ENCODE peak calls at places on chromosomes 11 and 22, in ten cellular contexts. One of them, this sample, is unnamed.

GRCh38 chr22:29470159-29470855 is 9.7 kb upstream of the NEFH start:
- DNase-seq in naive thymus-derived CD4-positive, alpha-beta T cell: peak; percentile 47
- DNase-seq in breast epithelium: peak; percentile 45
- DNase-seq in aorta: peak; percentile 88
- DNase-seq in neuronal stem cell: peak; percentile 84
- DNase-seq in body of pancreas: peak; percentile 63
- DNase-seq in HepG2: peak; percentile 26
- DNase-seq in CD4-positive, CD25-positive, alpha-beta regulatory T cell: peak; percentile 38
- DNase-seq in right lobe of liver: no peak
- DNase-seq in GM23338: peak; percentile 94
- DNase-seq in this sample: peak; percentile 98

GRCh38 chr11:33214187-33214586 is 43.0 kb upstream of the HIPK3 start:
- DNase-seq in neuronal stem cell: no peak
- DNase-seq in HepG2: no peak
- DNase-seq in CD4-positive, CD25-positive, alpha-beta regulatory T cell: no peak
- DNase-seq in breast epithelium: no peak
- DNase-seq in aorta: no peak
- DNase-seq in naive thymus-derived CD4-positive, alpha-beta T cell: no peak
- DNase-seq in right lobe of liver: no peak
- DNase-seq in GM23338: no peak
- DNase-seq in body of pancreas: no peak
- DNase-seq in this sample: no peak

GRCh38 chr11:83044958-83045712 is 26.6 kb downstream of the RAB30 start:
- DNase-seq in neuronal stem cell: no peak
- DNase-seq in GM23338: peak; percentile 25
- DNase-seq in HepG2: no peak
- DNase-seq in breast epithelium: no peak
- DNase-seq in right lobe of liver: no peak
- DNase-seq in aorta: no peak
- DNase-seq in CD4-positive, CD25-positive, alpha-beta regulatory T cell: no peak
- DNase-seq in body of pancreas: no peak
- DNase-seq in naive thymus-derived CD4-positive, alpha-beta T cell: no peak
- DNase-seq in this sample: no peak

GRCh38 chr22:22064580-22064979 is 82.0 kb upstream of the TOP3B start:
- DNase-seq in HepG2: no peak
- DNase-seq in aorta: no peak
- DNase-seq in body of pancreas: no peak
- DNase-seq in breast epithelium: no peak
- DNase-seq in neuronal stem cell: no peak
- DNase-seq in CD4-positive, CD25-positive, alpha-beta regulatory T cell: no peak
- DNase-seq in right lobe of liver: no peak
- DNase-seq in GM23338: no peak
- DNase-seq in naive thymus-derived CD4-positive, alpha-beta T cell: no peak
- DNase-seq in this sample: no peak

GRCh38 chr11:76832365-76832764 is 28.4 kb upstream of the ACER3 start:
- DNase-seq in naive thymus-derived CD4-positive, alpha-beta T cell: no peak
- DNase-seq in neuronal stem cell: no peak
- DNase-seq in GM23338: no peak
- DNase-seq in HepG2: no peak
- DNase-seq in body of pancreas: no peak
- DNase-seq in CD4-positive, CD25-positive, alpha-beta regulatory T cell: no peak
- DNase-seq in breast epithelium: no peak
- DNase-seq in right lobe of liver: no peak
- DNase-seq in aorta: no peak
- DNase-seq in this sample: no peak

GRCh38 chr11:11969380-11970215 is 38.8 kb downstream of the DKK3 start:
- DNase-seq in aorta: no peak
- DNase-seq in breast epithelium: no peak
- DNase-seq in right lobe of liver: no peak
- DNase-seq in HepG2: no peak
- DNase-seq in GM23338: no peak
- DNase-seq in body of pancreas: no peak
- DNase-seq in naive thymus-derived CD4-positive, alpha-beta T cell: no peak
- DNase-seq in CD4-positive, CD25-positive, alpha-beta regulatory T cell: no peak
- DNase-seq in neuronal stem cell: no peak
- DNase-seq in this sample: no peak

GRCh38 chr11:104352036-104352435 is 188.1 kb upstream of the PDGFD start:
- DNase-seq in aorta: no peak
- DNase-seq in HepG2: no peak
- DNase-seq in body of pancreas: no peak
- DNase-seq in neuronal stem cell: no peak
- DNase-seq in GM23338: no peak
- DNase-seq in breast epithelium: no peak
- DNase-seq in naive thymus-derived CD4-positive, alpha-beta T cell: no peak
- DNase-seq in right lobe of liver: no peak
- DNase-seq in CD4-positive, CD25-positive, alpha-beta regulatory T cell: no peak
- DNase-seq in this sample: no peak

GRCh38 chr22:38564669-38565068 is 5.3 kb downstream of the DMC1 start:
- DNase-seq in breast epithelium: no peak
- DNase-seq in body of pancreas: no peak
- DNase-seq in GM23338: no peak
- DNase-seq in aorta: no peak
- DNase-seq in HepG2: no peak
- DNase-seq in naive thymus-derived CD4-positive, alpha-beta T cell: no peak
- DNase-seq in neuronal stem cell: no peak
- DNase-seq in right lobe of liver: no peak
- DNase-seq in CD4-positive, CD25-positive, alpha-beta regulatory T cell: no peak
- DNase-seq in this sample: no peak

GRCh38 chr22:17917490-17917983 is 106.8 kb downstream of the MICAL3 start:
- DNase-seq in neuronal stem cell: no peak
- DNase-seq in HepG2: no peak
- DNase-seq in breast epithelium: no peak
- DNase-seq in GM23338: no peak
- DNase-seq in CD4-positive, CD25-positive, alpha-beta regulatory T cell: no peak
- DNase-seq in naive thymus-derived CD4-positive, alpha-beta T cell: no peak
- DNase-seq in aorta: no peak
- DNase-seq in right lobe of liver: no peak
- DNase-seq in body of pancreas: no peak
- DNase-seq in this sample: no peak

GRCh38 chr22:37752189-37753061 is 55.3 kb upstream of the GCAT start:
- DNase-seq in neuronal stem cell: peak; percentile 30
- DNase-seq in aorta: peak; percentile 96
- DNase-seq in GM23338: no peak
- DNase-seq in right lobe of liver: peak; percentile 90
- DNase-seq in breast epithelium: peak; percentile 89
- DNase-seq in HepG2: peak; percentile 73
- DNase-seq in naive thymus-derived CD4-positive, alpha-beta T cell: no peak
- DNase-seq in CD4-positive, CD25-positive, alpha-beta regulatory T cell: no peak
- DNase-seq in body of pancreas: peak; percentile 86
- DNase-seq in this sample: peak; percentile 73

GRCh38 chr11:31450841-31451240 is 58.6 kb downstream of the IMMP1L start:
- DNase-seq in naive thymus-derived CD4-positive, alpha-beta T cell: no peak
- DNase-seq in body of pancreas: no peak
- DNase-seq in HepG2: peak; percentile 29
- DNase-seq in breast epithelium: no peak
- DNase-seq in neuronal stem cell: no peak
- DNase-seq in aorta: no peak
- DNase-seq in CD4-positive, CD25-positive, alpha-beta regulatory T cell: no peak
- DNase-seq in GM23338: no peak
- DNase-seq in right lobe of liver: no peak
- DNase-seq in this sample: no peak

GRCh38 chr11:93512073-93512475 is 31.1 kb downstream of the SMCO4 start:
- DNase-seq in body of pancreas: no peak
- DNase-seq in HepG2: no peak
- DNase-seq in naive thymus-derived CD4-positive, alpha-beta T cell: no peak
- DNase-seq in breast epithelium: no peak
- DNase-seq in right lobe of liver: no peak
- DNase-seq in aorta: no peak
- DNase-seq in CD4-positive, CD25-positive, alpha-beta regulatory T cell: no peak
- DNase-seq in GM23338: no peak
- DNase-seq in neuronal stem cell: no peak
- DNase-seq in this sample: no peak

GRCh38 chr11:93514712-93515111 is 28.5 kb downstream of the SMCO4 start:
- DNase-seq in right lobe of liver: no peak
- DNase-seq in breast epithelium: no peak
- DNase-seq in body of pancreas: no peak
- DNase-seq in HepG2: no peak
- DNase-seq in GM23338: no peak
- DNase-seq in neuronal stem cell: no peak
- DNase-seq in aorta: no peak
- DNase-seq in naive thymus-derived CD4-positive, alpha-beta T cell: no peak
- DNase-seq in CD4-positive, CD25-positive, alpha-beta regulatory T cell: no peak
- DNase-seq in this sample: no peak

GRCh38 chr11:93512965-93513667 is 30.1 kb downstream of the SMCO4 start:
- DNase-seq in right lobe of liver: no peak
- DNase-seq in naive thymus-derived CD4-positive, alpha-beta T cell: no peak
- DNase-seq in neuronal stem cell: no peak
- DNase-seq in body of pancreas: no peak
- DNase-seq in CD4-positive, CD25-positive, alpha-beta regulatory T cell: no peak
- DNase-seq in breast epithelium: no peak
- DNase-seq in HepG2: no peak
- DNase-seq in GM23338: no peak
- DNase-seq in aorta: no peak
- DNase-seq in this sample: no peak

GRCh38 chr11:93515438-93515837 is 27.8 kb downstream of the SMCO4 start:
- DNase-seq in body of pancreas: no peak
- DNase-seq in breast epithelium: no peak
- DNase-seq in neuronal stem cell: no peak
- DNase-seq in HepG2: no peak
- DNase-seq in GM23338: peak; percentile 26
- DNase-seq in naive thymus-derived CD4-positive, alpha-beta T cell: no peak
- DNase-seq in CD4-positive, CD25-positive, alpha-beta regulatory T cell: no peak
- DNase-seq in aorta: no peak
- DNase-seq in right lobe of liver: no peak
- DNase-seq in this sample: no peak

DNA sequence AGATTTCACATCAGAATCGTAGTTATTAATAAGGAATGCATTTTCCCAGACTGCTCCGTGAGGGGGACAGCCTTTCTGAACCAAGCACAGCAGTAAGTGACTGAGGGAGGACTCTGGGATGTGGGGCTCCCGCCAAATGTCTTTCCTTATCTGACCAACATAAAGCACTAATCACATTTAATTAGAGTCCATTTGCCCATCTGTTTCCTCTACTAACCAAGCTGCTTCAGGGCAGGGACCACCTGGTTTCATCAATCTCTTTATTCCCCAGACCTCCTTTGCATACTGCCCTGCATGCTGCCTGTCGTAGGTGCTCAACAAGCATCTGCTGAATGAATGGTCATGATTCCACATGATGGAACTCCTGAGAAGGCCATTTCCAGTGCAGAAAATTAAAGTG is 29.4 kb downstream of the SMCO4 start:
- DNase-seq in body of pancreas: no peak
- DNase-seq in neuronal stem cell: no peak
- DNase-seq in aorta: no peak
- DNase-seq in right lobe of liver: no peak
- DNase-seq in naive thymus-derived CD4-positive, alpha-beta T cell: no peak
- DNase-seq in HepG2: no peak
- DNase-seq in GM23338: no peak
- DNase-seq in CD4-positive, CD25-positive, alpha-beta regulatory T cell: no peak
- DNase-seq in breast epithelium: no peak
- DNase-seq in this sample: no peak
- H3K36me3 ChIP-seq in body of pancreas: no peaks in the 10 kb centered on the region
- H3K36me3 ChIP-seq in neuronal stem cell: no peaks in the 10 kb centered on the region
- H3K36me3 ChIP-seq in aorta: peaks cover 2% of the 10 kb centered on the region
- H3K36me3 ChIP-seq in right lobe of liver: no peaks in the 10 kb centered on the region
- H3K36me3 ChIP-seq in naive thymus-derived CD4-positive, alpha-beta T cell: no peaks in the 10 kb centered on the region
- H3K36me3 ChIP-seq in HepG2: no peaks in the 10 kb centered on the region
- H3K36me3 ChIP-seq in GM23338: no peaks in the 10 kb centered on the region
- H3K36me3 ChIP-seq in CD4-positive, CD25-positive, alpha-beta regulatory T cell: no peaks in the 10 kb centered on the region
- H3K36me3 ChIP-seq in breast epithelium: no peaks in the 10 kb centered on the region
- H3K36me3 ChIP-seq in this sample: no peaks in the 10 kb centered on the region

DNA sequence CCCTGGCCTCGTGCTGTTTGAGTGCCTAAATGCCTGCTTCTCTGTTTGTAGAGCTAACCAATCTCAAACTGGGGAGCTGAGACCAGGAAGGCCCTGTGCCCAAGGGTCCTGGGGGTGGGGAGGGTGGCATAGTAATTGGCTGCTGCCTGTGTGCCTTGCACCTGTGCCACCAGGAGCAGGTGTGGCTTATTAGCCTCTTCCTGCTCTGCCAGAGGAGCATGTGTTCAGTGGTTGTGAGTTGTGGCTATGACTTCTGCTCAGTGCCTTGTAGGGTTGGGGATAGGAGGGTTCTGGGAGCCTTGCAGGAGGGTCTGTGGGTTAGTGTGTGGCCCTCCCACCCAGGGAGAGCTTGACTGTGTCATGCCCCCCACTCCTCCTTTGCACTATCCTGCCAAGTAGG is 109.2 kb downstream of the ZBTB16 start:
- DNase-seq in right lobe of liver: no peak
- DNase-seq in HepG2: no peak
- DNase-seq in GM23338: no peak
- DNase-seq in naive thymus-derived CD4-positive, alpha-beta T cell: no peak
- DNase-seq in neuronal stem cell: no peak
- DNase-seq in breast epithelium: no peak
- DNase-seq in aorta: no peak
- DNase-seq in body of pancreas: no peak
- DNase-seq in CD4-positive, CD25-positive, alpha-beta regulatory T cell: no peak
- DNase-seq in this sample: no peak
- H3K4me1 ChIP-seq in right lobe of liver: peaks cover 99% of the 10 kb centered on the region
- H3K4me1 ChIP-seq in HepG2: peaks cover 10% of the 10 kb centered on the region
- H3K4me1 ChIP-seq in GM23338: peaks cover 16% of the 10 kb centered on the region
- H3K4me1 ChIP-seq in naive thymus-derived CD4-positive, alpha-beta T cell: peaks cover 99% of the 10 kb centered on the region
- H3K4me1 ChIP-seq in neuronal stem cell: peaks cover 62% of the 10 kb centered on the region
- H3K4me1 ChIP-seq in breast epithelium: peaks cover 59% of the 10 kb centered on the region
- H3K4me1 ChIP-seq in aorta: peaks cover 28% of the 10 kb centered on the region
- H3K4me1 ChIP-seq in body of pancreas: peaks cover 100% of the 10 kb centered on the region
- H3K4me1 ChIP-seq in CD4-positive, CD25-positive, alpha-beta regulatory T cell: peaks cover 76% of the 10 kb centered on the region
- H3K4me1 ChIP-seq in this sample: no peaks in the 10 kb centered on the region

GRCh38 chr11:8838248-8838647 is 72.7 kb upstream of the AKIP1 start:
- DNase-seq in aorta: no peak
- DNase-seq in GM23338: no peak
- DNase-seq in CD4-positive, CD25-positive, alpha-beta regulatory T cell: no peak
- DNase-seq in right lobe of liver: no peak
- DNase-seq in body of pancreas: no peak
- DNase-seq in breast epithelium: no peak
- DNase-seq in HepG2: no peak
- DNase-seq in naive thymus-derived CD4-positive, alpha-beta T cell: no peak
- DNase-seq in neuronal stem cell: no peak
- DNase-seq in this sample: no peak
- H3K27ac ChIP-seq in aorta: no peak overlapping the region
- H3K27ac ChIP-seq in GM23338: no peak overlapping the region
- H3K27ac ChIP-seq in CD4-positive, CD25-positive, alpha-beta regulatory T cell: no peak overlapping the region
- H3K27ac ChIP-seq in right lobe of liver: no peak overlapping the region
- H3K27ac ChIP-seq in body of pancreas: peak overlapping the region; percentile 79
- H3K27ac ChIP-seq in breast epithelium: peak overlapping the region; percentile 78
- H3K27ac ChIP-seq in HepG2: no peak overlapping the region
- H3K27ac ChIP-seq in naive thymus-derived CD4-positive, alpha-beta T cell: no peak overlapping the region
- H3K27ac ChIP-seq in neuronal stem cell: peak overlapping the region; percentile 50
- H3K27ac ChIP-seq in this sample: no peak overlapping the region

DNA sequence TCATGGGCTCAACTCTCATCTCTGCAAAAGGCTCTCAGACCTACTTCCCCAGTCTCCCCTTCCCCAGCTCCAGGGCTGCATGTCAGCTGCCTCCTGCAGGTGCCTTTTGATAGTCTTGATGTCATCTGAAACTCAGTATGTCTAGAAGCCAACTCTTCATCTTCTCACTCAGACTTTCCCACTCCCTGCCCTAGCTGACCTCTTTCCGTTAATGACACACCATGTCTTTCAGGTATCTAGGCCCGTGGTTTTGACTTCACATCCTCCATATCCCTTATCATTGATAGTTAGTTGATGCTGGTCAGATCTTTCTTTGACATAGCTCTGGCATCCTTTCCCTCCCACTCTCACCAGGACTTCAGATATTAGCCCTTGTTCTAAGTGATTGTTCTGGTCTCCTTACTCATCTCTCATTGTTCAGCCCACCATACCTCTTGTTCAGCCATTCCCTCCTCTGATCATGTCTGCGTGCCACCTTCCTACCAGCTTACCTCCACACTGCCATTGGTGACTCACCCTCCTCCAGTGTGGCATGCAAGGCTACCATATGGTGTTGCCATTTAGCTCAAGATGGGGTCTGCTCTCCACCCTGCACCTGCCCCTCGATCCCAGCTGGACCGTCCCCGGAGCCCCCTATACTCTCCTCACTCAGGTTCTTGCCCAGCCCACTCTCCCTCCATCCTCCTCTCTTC is 18.4 kb downstream of the TTC12 start:
- DNase-seq in CD4-positive, CD25-positive, alpha-beta regulatory T cell: no peak
- DNase-seq in neuronal stem cell: no peak
- DNase-seq in right lobe of liver: no peak
- DNase-seq in aorta: no peak
- DNase-seq in body of pancreas: no peak
- DNase-seq in naive thymus-derived CD4-positive, alpha-beta T cell: no peak
- DNase-seq in GM23338: no peak
- DNase-seq in HepG2: no peak
- DNase-seq in breast epithelium: no peak
- DNase-seq in this sample: no peak
- H3K36me3 ChIP-seq in CD4-positive, CD25-positive, alpha-beta regulatory T cell: peaks cover 91% of the 10 kb centered on the region
- H3K36me3 ChIP-seq in neuronal stem cell: peaks cover 32% of the 10 kb centered on the region
- H3K36me3 ChIP-seq in right lobe of liver: no peaks in the 10 kb centered on the region
- H3K36me3 ChIP-seq in aorta: peaks cover 10% of the 10 kb centered on the region
- H3K36me3 ChIP-seq in body of pancreas: no peaks in the 10 kb centered on the region
- H3K36me3 ChIP-seq in naive thymus-derived CD4-positive, alpha-beta T cell: peaks cover 87% of the 10 kb centered on the region
- H3K36me3 ChIP-seq in GM23338: no peaks in the 10 kb centered on the region
- H3K36me3 ChIP-seq in HepG2: peaks cover 8% of the 10 kb centered on the region
- H3K36me3 ChIP-seq in breast epithelium: peaks cover 10% of the 10 kb centered on the region
- H3K36me3 ChIP-seq in this sample: peaks cover 27% of the 10 kb centered on the region